ENCODE peak calls at places on chromosome 6, in six cellular contexts. H is WTC11, Y is HepG2, V is H1, J is K562, L is endothelial cell of umbilical vein. Z is an unnamed sample.
A peak's percentile ranks its signal among the peaks of the same experiment; 100 is the strongest.

GRCh38 chr6:106253731-106254130 is 71.8 kb downstream of the ATG5 start:
- DNase-seq in H (no peak), Y (no peak), V (no peak), L (no peak), J (no peak), Z (no peak)

GRCh38 chr6:160029525-160029924 is 60.6 kb downstream of the IGF2R start:
- DNase-seq in L (no peak), H (no peak), V (no peak), Y (no peak), J (no peak), Z (no peak)

GRCh38 chr6:89818977-89819335 is 638 bp downstream of the MDN1 start:
- DNase-seq in V (no peak), J (no peak), H (no peak), L (peak; percentile 60), Y (peak; percentile 43), Z (no peak)

GRCh38 chr6:15522427-15522826 is 140.4 kb downstream of the DTNBP1 start:
- DNase-seq in V (no peak), J (no peak), L (no peak), H (no peak), Y (no peak), Z (no peak)

GRCh38 chr6:20137837-20138236 is 74.4 kb downstream of the MBOAT1 start:
- DNase-seq in Y (no peak), L (no peak), J (no peak), H (no peak), V (no peak), Z (no peak)

GRCh38 chr6:84052204-84052882 is 18.8 kb downstream of the MRAP2 start:
- DNase-seq in L (peak; percentile 70), H (peak; percentile 47), V (peak; percentile 64), Y (peak; percentile 35), J (peak; percentile 55), Z (no peak)

GRCh38 chr6:138517635-138518034 is 18.3 kb upstream of the NHSL1 start:
- DNase-seq in V (peak; percentile 70), L (peak; percentile 35), H (peak; percentile 66), J (peak; percentile 31), Y (peak; percentile 78), Z (no peak)

GRCh38 chr6:123316733-123317323 is 319.9 kb downstream of the TRDN start:
- DNase-seq in Y (peak; percentile 9), V (no peak), H (no peak), J (peak; percentile 22), L (peak; percentile 14), Z (peak; percentile 8)

GRCh38 chr6:11277275-11278206 is 45.1 kb upstream of the NEDD9 start:
- DNase-seq in J (no peak), V (no peak), H (peak; percentile 36), L (peak; percentile 71), Y (peak; percentile 90), Z (peak; percentile 15)

GRCh38 chr6:163416640-163417253 is 2.2 kb downstream of the QKI start:
- DNase-seq in V (no peak), L (peak; percentile 91), J (no peak), H (no peak), Y (peak; percentile 88), Z (peak; percentile 75)

GRCh38 chr6:69901361-69901760 is 35.0 kb downstream of the COL19A1 start:
- DNase-seq in V (no peak), L (no peak), J (no peak), Y (no peak), H (no peak), Z (no peak)

DNA sequence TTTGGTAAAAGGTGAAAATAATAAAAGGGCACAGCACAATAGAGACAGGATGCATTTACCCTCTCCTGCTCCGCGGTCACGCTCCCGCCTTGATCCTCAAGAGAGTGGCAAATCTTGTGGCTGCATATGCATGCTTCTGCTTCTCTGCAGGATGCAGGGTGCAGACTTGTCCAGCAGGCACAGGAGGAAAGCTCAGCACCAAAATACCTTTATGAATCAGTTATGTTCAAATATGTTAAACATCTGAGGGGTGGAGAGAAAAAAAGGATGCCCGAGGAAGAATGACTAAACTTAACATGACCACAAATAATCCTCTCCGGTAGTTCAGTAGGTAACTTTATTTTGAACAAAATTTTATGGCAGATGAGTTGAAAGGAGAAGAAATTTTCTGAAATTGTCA is 366.1 kb upstream of the SOX4 start:
- DNase-seq in H (no peak), L (no peak), Y (no peak), J (no peak), V (no peak), Z (no peak)
- TF ChIP-seq JUN in H (no peak), L (no peak), Y (no peak), J (no peak), V (no peak), Z (no peak)

DNA sequence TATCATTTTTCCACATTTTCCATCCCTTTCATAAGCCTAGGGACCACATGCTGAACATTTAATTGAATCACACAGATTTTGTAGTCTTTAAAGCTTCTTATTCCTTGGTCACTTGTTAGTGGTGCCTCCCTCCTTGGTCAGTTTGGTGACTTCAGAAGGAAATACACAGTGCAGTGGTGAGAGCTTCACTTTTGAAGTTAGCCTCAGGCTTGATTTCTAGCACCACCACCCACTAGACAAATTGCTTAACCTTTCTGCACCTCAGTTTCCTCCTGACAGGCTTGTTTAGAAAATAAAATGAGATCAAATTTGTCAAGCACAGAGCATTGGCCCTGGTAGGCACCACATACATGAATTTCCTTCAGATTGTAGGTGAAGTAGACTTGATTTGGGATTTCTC is 91.7 kb downstream of the FOXO3 start:
- DNase-seq in L (no peak), J (no peak), V (no peak), H (no peak), Y (no peak), Z (no peak)
- TF ChIP-seq JUN in L (no peak), J (no peak), V (no peak), H (no peak), Y (no peak), Z (no peak)

DNA sequence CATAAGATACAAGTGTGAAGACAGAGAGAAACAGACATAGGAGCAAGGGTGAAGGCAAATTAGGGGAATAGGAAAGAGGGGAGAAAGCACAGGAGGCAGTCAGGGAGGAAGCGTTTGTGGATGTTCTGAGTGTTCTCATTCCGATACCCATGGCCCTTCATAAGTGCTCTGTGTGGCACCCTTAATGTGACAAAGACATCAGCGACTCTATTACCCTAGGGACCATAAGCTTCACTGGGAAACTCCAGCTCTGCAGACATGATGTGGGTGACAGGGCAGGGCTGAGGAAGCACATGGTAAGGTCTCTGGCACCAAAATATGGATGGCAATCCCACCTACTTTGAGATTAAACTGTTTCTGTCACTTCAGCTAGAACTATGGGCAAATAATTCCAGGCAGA is 33.0 kb downstream of the F13A1 start:
- DNase-seq in Y (no peak), L (no peak), H (no peak), J (no peak), V (no peak), Z (no peak)
- TF ChIP-seq JUN in Y (no peak), L (no peak), H (no peak), J (no peak), V (no peak), Z (no peak)

GRCh38 chr6:4957521-4958231 is 46.2 kb downstream of the RPP40 start:
- DNase-seq in L (peak; percentile 11), J (no peak), V (no peak), Y (peak; percentile 24), H (peak; percentile 46), Z (no peak)
- TF ChIP-seq JUN in L (no peak), J (no peak), V (no peak), Y (no peak), H (no peak), Z (no peak)

GRCh38 chr6:3326179-3326971 is 67.6 kb downstream of the PSMG4 start:
- DNase-seq in H (no peak), J (no peak), L (no peak), Y (no peak), V (no peak), Z (no peak)

GRCh38 chr6:3323696-3324261 is 65.0 kb downstream of the PSMG4 start:
- DNase-seq in J (no peak), V (no peak), H (no peak), Y (no peak), L (no peak), Z (no peak)

GRCh38 chr6:3324262-3324942 is 65.7 kb downstream of the PSMG4 start:
- DNase-seq in Y (peak; percentile 17), V (no peak), J (peak; percentile 91), L (peak; percentile 93), H (no peak), Z (peak; percentile 73)

GRCh38 chr6:3326981-3327380 is 68.2 kb downstream of the PSMG4 start:
- DNase-seq in J (no peak), H (no peak), V (no peak), L (no peak), Y (no peak), Z (no peak)

GRCh38 chr6:3325210-3325609 is 66.5 kb downstream of the PSMG4 start:
- DNase-seq in J (no peak), H (no peak), L (peak; percentile 74), Y (no peak), V (no peak), Z (no peak)
- TF ChIP-seq JUN in J (no peak), H (no peak), L (no peak), Y (no peak), V (no peak), Z (no peak)